ENCODE peak calls at places on chromosome 21, in six cellular contexts. E is GM12891, G is H1, Y is K562, R is HepG2, K is GM12878. X is an unnamed sample.

GRCh38 chr21:27407296-27407695 is 440.4 kb upstream of the ADAMTS5 start:
- DNase-seq in E (no peak), G (no peak), Y (no peak), R (no peak), K (no peak), X (no peak)

GRCh38 chr21:31865429-31865970 is 7.3 kb upstream of the HUNK start:
- DNase-seq in E (no peak), G (no peak), Y (no peak), R (no peak), K (no peak), X (no peak)

GRCh38 chr21:36945496-36946138 is 20.9 kb downstream of the HLCS start:
- DNase-seq in E (no peak), G (no peak), Y (peak), R (no peak), K (no peak), X (no peak)

GRCh38 chr21:34073749-34074282 is 438 bp downstream of the MRPS6 start:
- DNase-seq in E (peak), G (no peak), Y (peak), R (no peak), K (no peak), X (peak)

GRCh38 chr21:28308516-28308915 is 684.2 kb downstream of the LTN1 start:
- DNase-seq in E (no peak), G (no peak), Y (no peak), R (no peak), K (no peak), X (no peak)

GRCh38 chr21:37297364-37297763 is 30.2 kb upstream of the VPS26C start:
- DNase-seq in E (no peak), G (no peak), Y (peak), R (no peak), K (no peak), X (no peak)

GRCh38 chr21:37008705-37009104 is 2.2 kb downstream of the RIPPLY3 start:
- DNase-seq in E (no peak), G (no peak), Y (no peak), R (no peak), K (no peak), X (no peak)

GRCh38 chr21:26751305-26751704 is 93.9 kb downstream of the ADAMTS1 start:
- DNase-seq in E (no peak), G (no peak), Y (no peak), R (no peak), K (no peak), X (no peak)

GRCh38 chr21:33259995-33260394 is 6.2 kb upstream of the IL10RB start:
- DNase-seq in E (no peak), G (no peak), Y (no peak), R (peak), K (no peak), X (no peak)

GRCh38 chr21:32346951-32347350 is 45.9 kb downstream of the URB1 start:
- DNase-seq in E (no peak), G (no peak), Y (no peak), R (no peak), K (no peak), X (no peak)

GRCh38 chr21:14545906-14546480 is at the start of gene SAMSN1:
- DNase-seq in E (no peak), G (no peak), Y (peak), R (no peak), K (peak), X (no peak)

GRCh38 chr21:15967661-15968060 is 237.9 kb downstream of the USP25 start:
- DNase-seq in E (no peak), G (peak), Y (no peak), R (no peak), K (no peak), X (no peak)

GRCh38 chr21:27363719-27364479 is 397.0 kb upstream of the ADAMTS5 start:
- DNase-seq in E (no peak), G (no peak), Y (no peak), R (no peak), K (no peak), X (no peak)

GRCh38 chr21:17798796-17799195 is 20.4 kb downstream of the C21orf91 start:
- DNase-seq in E (no peak), G (no peak), Y (no peak), R (no peak), K (no peak), X (no peak)

GRCh38 chr21:26130249-26130896 is 40.2 kb downstream of the APP start:
- DNase-seq in E (no peak), G (no peak), Y (no peak), R (no peak), K (no peak), X (no peak)

GRCh38 chr21:32794643-32795042 is 23.1 kb upstream of the PAXBP1 start:
- DNase-seq in E (no peak), G (no peak), Y (no peak), R (peak), K (no peak), X (no peak)

GRCh38 chr21:29130234-29130993 is at the start of gene MAP3K7CL:
- DNase-seq in E (no peak), G (no peak), Y (no peak), R (no peak), K (no peak), X (no peak)

GRCh38 chr21:17527240-17527639 is 14.4 kb downstream of the CXADR start:
- DNase-seq in E (no peak), G (no peak), Y (no peak), R (peak), K (no peak), X (no peak)

GRCh38 chr21:38478782-38479181 is 19.5 kb downstream of the ERG start:
- DNase-seq in E (no peak), G (no peak), Y (no peak), R (no peak), K (no peak), X (no peak)

GRCh38 chr21:33023574-33024277 is 2.0 kb upstream of the OLIG2 start:
- DNase-seq in E (no peak), G (no peak), Y (no peak), R (no peak), K (no peak), X (no peak)

GRCh38 chr21:18142639-18143038 is 102.0 kb upstream of the CHODL start:
- DNase-seq in E (no peak), G (no peak), Y (no peak), R (no peak), K (no peak), X (no peak)

GRCh38 chr21:14917762-14918161 is 147.0 kb downstream of the NRIP1 start:
- DNase-seq in E (no peak), G (no peak), Y (no peak), R (no peak), K (no peak), X (no peak)

GRCh38 chr21:39763282-39763970 is 18.4 kb downstream of the IGSF5 start:
- DNase-seq in E (no peak), G (no peak), Y (no peak), R (no peak), K (no peak), X (no peak)

GRCh38 chr21:17461582-17461981 is 51.3 kb upstream of the CXADR start:
- DNase-seq in E (no peak), G (no peak), Y (no peak), R (peak), K (no peak), X (no peak)

GRCh38 chr21:30676737-30677136 is 34.1 kb downstream of the KRTAP20-3 start:
- DNase-seq in E (no peak), G (no peak), Y (no peak), R (no peak), K (no peak), X (no peak)

GRCh38 chr21:29078884-29079765 is 5.7 kb upstream of the CCT8 start:
- DNase-seq in E (peak), G (no peak), Y (no peak), R (no peak), K (peak), X (no peak)

GRCh38 chr21:25456672-25457071 is 150.6 kb downstream of the MRPL39 start:
- DNase-seq in E (no peak), G (no peak), Y (no peak), R (no peak), K (peak), X (no peak)

GRCh38 chr21:35179990-35180557 is 131.0 kb upstream of the RUNX1 start:
- DNase-seq in E (no peak), G (no peak), Y (no peak), R (no peak), K (no peak), X (no peak)

GRCh38 chr21:23936224-23936623 is 1671.1 kb downstream of the MRPL39 start:
- DNase-seq in E (peak), G (no peak), Y (peak), R (no peak), K (no peak), X (no peak)

GRCh38 chr21:29144736-29145353 is 14.4 kb downstream of the MAP3K7CL start:
- DNase-seq in E (no peak), G (no peak), Y (no peak), R (no peak), K (no peak), X (no peak)

GRCh38 chr21:34836103-34836932 is 167.5 kb downstream of the CLIC6 start:
- DNase-seq in E (no peak), G (no peak), Y (no peak), R (peak), K (no peak), X (no peak)

GRCh38 chr21:22561946-22562345 is 1563.7 kb downstream of the NCAM2 start:
- DNase-seq in E (no peak), G (no peak), Y (no peak), R (no peak), K (no peak), X (no peak)
- TF ChIP-seq TAF1 in E (no peak), G (no peak), Y (no peak), R (no peak), K (no peak), X (no peak)

DNA sequence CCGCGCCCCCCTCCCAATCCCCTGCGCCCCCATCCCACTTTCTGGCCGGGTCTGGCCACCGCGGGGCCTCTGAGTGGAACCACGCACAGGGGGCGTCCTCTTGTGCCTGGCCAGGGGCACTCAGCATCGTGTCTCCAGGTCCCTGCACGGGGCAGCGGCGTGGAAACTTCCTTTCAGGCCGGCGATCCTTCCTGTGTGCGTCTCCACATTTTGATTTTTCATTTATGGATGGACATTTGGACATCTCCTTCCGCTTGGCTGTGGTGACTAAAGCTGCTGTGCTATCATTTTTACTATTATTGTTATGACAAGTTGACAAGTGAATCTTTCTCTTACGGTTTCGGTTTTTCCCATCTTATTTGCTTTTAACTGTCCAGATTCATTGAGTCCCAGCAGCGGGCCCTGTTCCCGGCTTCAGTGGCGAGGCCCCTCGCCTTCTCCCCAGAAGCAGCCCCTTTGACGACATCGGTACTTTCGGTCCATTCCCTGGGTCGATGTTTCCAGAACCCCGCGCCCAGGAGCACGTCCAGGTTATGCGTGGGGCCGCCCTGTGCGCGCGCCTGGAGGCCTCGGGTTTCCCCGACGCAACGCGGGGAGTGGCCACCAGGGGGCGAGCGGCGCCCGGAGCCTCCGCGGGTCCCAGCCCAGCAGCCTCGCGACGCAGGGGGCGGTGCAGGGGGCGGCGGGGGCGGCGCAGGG is 12.4 kb upstream of the SLC19A1 start:
- DNase-seq in E (peak), G (no peak), Y (peak), R (peak), K (peak), X (peak)
- TF ChIP-seq POLR2A in E (no peak), G (no peak), Y (no peak), R (no peak), K (peak), X (no peak)

DNA sequence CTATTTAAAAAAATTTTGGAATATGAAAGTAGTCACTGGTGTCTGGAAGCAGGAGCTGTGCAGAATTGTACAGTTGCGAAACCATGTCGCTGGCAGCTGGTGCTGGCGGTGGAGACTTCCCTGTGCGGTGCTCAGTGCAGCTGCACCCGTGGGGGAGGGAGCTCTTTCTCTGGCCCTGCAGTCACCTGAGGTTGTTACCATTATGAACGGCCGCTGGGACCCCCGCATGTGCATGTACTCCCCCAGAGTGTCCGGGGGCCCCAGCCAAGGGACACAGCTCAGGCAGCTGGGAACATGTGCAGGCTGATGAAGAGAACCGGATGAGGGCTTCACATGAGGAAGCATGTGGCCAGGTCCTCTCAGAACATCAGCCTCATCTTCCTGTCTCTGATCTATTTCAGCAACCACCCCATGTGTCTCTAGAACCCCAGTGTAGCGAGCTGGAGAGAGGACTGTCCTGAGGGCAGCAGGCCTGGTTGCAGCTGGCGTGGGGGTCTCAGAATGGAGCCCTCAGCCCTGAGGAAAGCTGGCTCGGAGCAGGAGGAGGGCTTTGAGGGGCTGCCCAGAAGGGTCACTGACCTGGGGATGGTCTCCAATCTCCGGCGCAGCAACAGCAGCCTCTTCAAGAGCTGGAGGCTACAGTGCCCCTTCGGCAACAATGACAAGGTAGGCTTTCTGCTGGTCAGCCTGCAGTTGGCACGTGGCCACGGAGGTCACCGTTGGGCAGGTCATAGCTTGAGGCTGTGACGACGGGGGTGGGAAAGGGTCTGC is at the start of gene TRPM2:
- DNase-seq in E (peak), G (no peak), Y (no peak), R (no peak), K (no peak), X (no peak)
- TF ChIP-seq TAF1 in E (no peak), G (no peak), Y (no peak), R (no peak), K (no peak), X (no peak)

DNA sequence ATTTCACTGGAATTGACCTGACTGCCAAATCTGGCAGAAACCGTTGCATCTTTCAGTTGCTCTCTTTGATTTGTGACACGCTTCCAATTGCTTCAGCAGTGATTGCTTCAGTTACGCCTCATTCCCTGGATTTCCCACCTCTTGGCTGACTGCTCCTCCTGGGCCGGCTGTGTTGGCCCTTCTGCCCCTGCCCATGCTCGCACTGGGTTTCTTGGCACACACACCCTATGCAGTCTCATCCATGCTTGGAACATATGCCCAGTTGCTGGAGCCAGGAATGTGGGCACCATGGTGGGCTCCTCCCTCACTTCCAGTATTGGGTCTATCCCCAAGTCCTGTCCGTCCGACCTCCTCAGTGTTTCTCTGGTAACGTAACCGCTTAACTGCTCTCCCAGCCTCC is 2.2 kb upstream of the ZBTB21 start:
- DNase-seq in E (no peak), G (no peak), Y (no peak), R (no peak), K (no peak), X (no peak)
- TF ChIP-seq POLR2A in E (no peak), G (no peak), Y (no peak), R (no peak), K (no peak), X (no peak)

X was measured in GM12892.